ENCODE peak calls at places on chromosomes 13 and 19, in ten cellular contexts. E is pancreas, M is HL-60, I is astrocyte of the spinal cord, L is cardiac muscle cell, F is GM10248, U is activated B cell treated with CpG ODN at 0.5 μM for 24 hours, C is vagina, B is endothelial cell, P is neural crest cell. D is an unnamed sample.

GRCh38 chr19:49359851-49360845 is 2.1 kb downstream of the TEAD2 start:
- DNase-seq in I (no peak), C (no peak), F (peak; percentile 19), P (no peak), L (peak; percentile 13), B (no peak), E (no peak), U (no peak), M (no peak), D (peak; percentile 37)

GRCh38 chr13:40755082-40755755 is 15.8 kb downstream of the MRPS31 start:
- DNase-seq in F (no peak), U (no peak), C (no peak), L (no peak), M (no peak), E (no peak), I (no peak), P (no peak), B (no peak), D (no peak)

GRCh38 chr19:45615795-45616708 is 14.0 kb upstream of the GPR4 start:
- DNase-seq in E (peak; percentile 94), F (peak; percentile 90), C (no peak), M (peak; percentile 59), U (peak; percentile 53), P (peak; percentile 97), B (peak; percentile 98), I (peak; percentile 94), L (peak; percentile 94), D (peak; percentile 94)

GRCh38 chr19:19056636-19057275 is 7.0 kb upstream of the SLC25A42 start:
- DNase-seq in I (no peak), U (no peak), B (no peak), F (no peak), M (no peak), C (no peak), E (no peak), L (no peak), P (no peak), D (no peak)

GRCh38 chr13:77521194-77521593 is 14.3 kb upstream of the SCEL start:
- DNase-seq in I (peak; percentile 42), U (no peak), L (no peak), C (no peak), E (no peak), F (no peak), M (no peak), B (no peak), P (no peak), D (no peak)

GRCh38 chr13:38024431-38024830 is 154.9 kb upstream of the TRPC4 start:
- DNase-seq in C (no peak), I (peak; percentile 52), M (no peak), F (no peak), B (no peak), L (peak; percentile 5), E (no peak), P (no peak), U (no peak), D (no peak)

GRCh38 chr13:77437267-77437666 is 98.2 kb upstream of the SCEL start:
- DNase-seq in P (no peak), I (no peak), C (no peak), U (no peak), L (no peak), M (no peak), B (no peak), F (no peak), E (no peak), D (no peak)

GRCh38 chr13:87999141-87999765 is 328.1 kb downstream of the SLITRK5 start:
- DNase-seq in M (no peak), C (no peak), L (peak; percentile 36), U (no peak), I (peak; percentile 63), F (no peak), B (no peak), E (no peak), P (no peak), D (no peak)

DNA sequence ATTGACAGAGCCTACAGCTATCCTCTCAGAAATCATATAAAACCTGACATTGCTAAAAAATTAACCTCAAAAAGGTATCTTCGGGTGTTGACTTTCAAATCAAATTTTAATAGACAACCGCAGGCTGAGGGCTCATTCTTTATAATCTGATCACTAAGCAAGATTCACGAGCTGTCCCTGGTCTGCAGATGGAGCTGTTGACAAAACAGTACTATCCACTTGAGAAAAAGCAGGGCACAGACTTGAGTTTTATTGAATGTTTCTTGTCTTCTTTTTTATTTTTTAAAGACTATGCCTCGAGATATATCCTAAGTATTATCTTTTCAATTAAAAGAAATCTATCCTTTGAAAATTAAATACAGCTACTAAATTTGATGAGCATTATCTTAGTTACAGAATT is 540.5 kb downstream of the PCDH9 start:
- DNase-seq in C (no peak), M (no peak), U (no peak), E (no peak), B (no peak), F (no peak), I (peak; percentile 54), P (no peak), L (peak; percentile 60), D (no peak)
- TF ChIP-seq CTCF in C (no peak), M (no peak), U (no peak), E (no peak), B (no peak), F (no peak), I (peak; percentile 54), P (peak; percentile 30), L (peak; percentile 51), D (no peak)

GRCh38 chr19:6092329-6093286 is 17.7 kb downstream of the RFX2 start:
- DNase-seq in I (peak; percentile 82), B (peak; percentile 25), M (no peak), U (no peak), E (peak; percentile 74), L (peak; percentile 77), P (peak; percentile 57), C (no peak), F (no peak), D (no peak)
- TF ChIP-seq CTCF in I (no peak), B (no peak), M (no peak), U (no peak), E (no peak), L (no peak), P (no peak), C (no peak), F (no peak), D (no peak)

DNA sequence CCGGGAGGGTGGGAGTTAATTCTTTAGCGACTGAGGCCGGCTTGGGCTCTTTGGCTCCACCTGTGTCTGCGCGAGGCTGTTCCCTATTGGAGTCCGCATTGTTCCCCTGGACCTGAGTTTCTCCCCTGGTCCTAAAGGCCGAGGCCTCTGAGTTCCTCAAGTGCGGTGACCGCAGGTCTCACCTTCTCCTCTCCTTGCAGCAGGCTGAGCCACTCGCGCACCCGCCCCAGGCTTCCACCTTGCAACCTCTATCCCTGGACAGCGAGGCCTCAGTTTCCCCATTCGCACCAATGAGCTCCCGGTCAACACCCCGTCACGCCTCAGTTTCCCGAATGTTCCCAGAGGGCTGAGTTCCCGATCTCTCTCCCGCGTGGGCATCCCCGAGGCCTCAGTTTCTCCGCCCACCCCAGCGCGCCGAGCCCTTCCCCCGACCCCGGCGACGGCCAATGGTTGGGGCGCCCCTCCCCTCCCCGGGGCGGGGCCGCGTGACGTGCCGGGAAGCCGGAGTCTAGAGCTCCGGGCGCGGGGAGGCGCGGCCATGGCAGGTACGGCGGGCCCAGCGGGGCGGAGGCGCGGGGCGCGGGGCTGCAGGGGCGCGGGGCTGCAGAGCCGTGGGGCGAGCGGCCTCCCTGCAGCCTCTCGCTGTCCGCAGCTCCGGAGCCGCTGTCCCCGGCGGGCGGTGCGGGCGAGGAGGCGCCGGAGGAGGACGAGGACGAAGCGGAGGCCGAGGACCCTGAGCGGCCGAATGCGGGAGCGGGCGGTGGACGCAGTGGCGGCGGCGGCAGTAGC is at the start of gene MPND:
- DNase-seq in L (peak; percentile 86), M (peak; percentile 61), E (peak; percentile 98), F (peak; percentile 92), C (no peak), B (peak; percentile 94), P (peak; percentile 86), U (peak; percentile 95), I (peak; percentile 83), D (peak; percentile 96)
- TF ChIP-seq CTCF in L (peak; percentile 35), M (no peak), E (no peak), F (peak; percentile 6), C (peak; percentile 12), B (no peak), P (peak; percentile 44), U (no peak), I (peak; percentile 32), D (no peak)

DNA sequence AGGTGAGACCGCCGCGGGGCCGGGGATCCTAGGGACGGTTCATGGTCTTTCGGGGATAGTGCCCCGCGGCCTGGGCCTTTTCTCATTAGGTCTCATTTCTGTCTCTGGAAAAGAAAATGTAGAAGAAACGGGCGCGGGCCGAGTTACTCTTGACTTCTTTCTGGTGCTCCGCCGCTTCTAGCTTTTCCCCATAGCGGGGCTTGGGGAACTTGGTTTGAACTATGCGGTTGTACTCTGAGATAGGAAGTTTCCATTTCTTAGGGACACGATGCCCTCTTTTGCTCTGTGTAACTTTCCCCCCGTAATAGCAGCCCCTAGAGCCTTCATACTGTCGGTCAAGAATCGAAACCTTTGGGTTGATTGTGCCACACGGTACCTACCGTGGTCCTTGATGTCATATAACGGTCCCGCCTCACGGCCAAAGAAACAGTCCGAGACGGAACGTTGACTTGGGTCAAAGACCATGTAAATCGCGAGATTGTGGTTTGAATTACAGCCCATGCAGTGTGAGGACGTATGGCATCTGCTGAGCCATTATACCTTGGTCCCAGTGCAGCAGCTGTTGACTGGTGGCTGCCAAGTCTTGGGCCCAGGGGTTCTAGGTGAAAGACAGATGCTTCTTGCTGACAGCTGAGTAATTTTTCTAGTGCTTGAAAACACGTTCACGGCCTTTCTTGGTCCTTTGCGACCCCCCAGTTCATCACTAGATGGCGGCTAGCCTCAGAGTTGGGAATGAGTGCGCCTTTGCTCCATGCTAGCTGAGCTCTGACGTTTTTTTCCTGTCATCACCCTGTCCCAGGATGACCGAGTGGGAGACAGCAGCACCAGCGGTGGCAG is 487 bp downstream of the RPS5 start:
- DNase-seq in E (no peak), L (no peak), P (no peak), B (peak; percentile 4), F (no peak), I (no peak), U (no peak), C (no peak), M (no peak), D (no peak)
- TF ChIP-seq CTCF in E (no peak), L (peak; percentile 12), P (no peak), B (no peak), F (peak; percentile 13), I (peak; percentile 13), U (no peak), C (no peak), M (no peak), D (no peak)

DNA sequence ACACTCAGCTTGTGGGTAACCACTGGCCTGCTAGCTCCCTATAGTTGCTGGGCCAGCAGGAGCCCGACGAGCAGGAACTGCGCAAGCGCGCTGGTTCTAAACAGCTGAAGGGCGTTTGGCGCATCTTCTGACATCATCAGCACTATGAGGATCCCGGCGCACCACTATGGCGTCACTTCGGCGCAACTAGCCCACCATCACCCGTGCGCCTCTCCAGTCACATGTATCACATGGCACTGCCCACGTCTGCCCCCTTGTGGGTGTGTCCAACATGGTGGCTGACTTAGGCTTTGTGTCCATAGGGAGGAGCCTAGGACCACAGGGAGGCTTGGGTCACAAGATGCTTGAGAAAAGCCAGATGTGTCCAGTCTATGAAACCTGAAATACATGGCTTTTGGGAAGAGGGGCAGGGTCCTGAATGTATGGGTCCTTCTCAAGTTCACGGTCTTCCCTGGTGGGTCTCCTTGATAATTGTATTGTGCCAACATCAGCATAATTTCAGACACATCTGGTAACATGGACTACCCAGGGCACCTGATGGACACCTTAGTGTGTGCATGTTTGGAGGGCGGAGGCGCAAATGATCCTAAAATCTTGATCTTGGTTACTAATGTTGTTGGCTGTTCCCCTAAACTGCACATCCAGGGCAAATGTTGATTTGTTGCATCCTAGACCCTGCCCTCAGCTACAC is 18.0 kb downstream of the KLK4 start:
- DNase-seq in E (no peak), I (no peak), C (no peak), L (no peak), F (no peak), P (no peak), B (no peak), M (no peak), U (no peak), D (no peak)
- TF ChIP-seq CTCF in E (no peak), I (no peak), C (no peak), L (no peak), F (no peak), P (peak; percentile 24), B (no peak), M (no peak), U (no peak), D (no peak)

D was measured in GM20000.